ENCODE peak calls at places on chromosomes 4 and X, in four cellular contexts. S is activated naive CD4-positive, alpha-beta T cell treated with anti-CD3 and anti-CD28 coated beads for 36 hours; X is foreskin keratinocyte; R is left cardiac atrium. H is an unnamed sample.

GRCh38 chr4:102227388-102227787 is 117.9 kb downstream of the SLC39A8 start:
- DNase-seq in S (no peak), X (no peak), R (no peak), H (no peak)

GRCh38 chrX:12819231-12819630 is 28.0 kb downstream of the PRPS2 start:
- DNase-seq in S (no peak), X (peak), R (no peak), H (no peak)

GRCh38 chrX:101803451-101803850 is 128.4 kb downstream of the ZMAT1 start:
- DNase-seq in S (no peak), X (no peak), R (no peak), H (no peak)

GRCh38 chr4:78056265-78057129 is 626 bp upstream of the FRAS1 start:
- DNase-seq in S (peak), X (peak), R (peak), H (peak)

GRCh38 chr4:139828966-139829662 is 163.5 kb downstream of the MGST2 start:
- DNase-seq in S (no peak), X (no peak), R (no peak), H (no peak)

GRCh38 chrX:10199212-10199611 is 42.4 kb downstream of the CLCN4 start:
- DNase-seq in S (no peak), X (no peak), R (peak), H (no peak)

GRCh38 chr4:122453384-122454000 is 3.0 kb downstream of the IL2 start:
- DNase-seq in S (no peak), X (no peak), R (no peak), H (no peak)

GRCh38 chrX:44946771-44947170 is 73.8 kb downstream of the KDM6A start:
- DNase-seq in S (no peak), X (no peak), R (no peak), H (no peak)

GRCh38 chrX:41922125-41922521 is 1.2 kb downstream of the CASK start:
- DNase-seq in S (peak), X (no peak), R (no peak), H (no peak)

GRCh38 chrX:141903400-141904155 is at the start of gene MAGEC1:
- DNase-seq in S (no peak), X (no peak), R (no peak), H (no peak)

GRCh38 chr4:81757706-81758105 is 286.0 kb upstream of the RASGEF1B start:
- DNase-seq in S (no peak), X (no peak), R (peak), H (no peak)

GRCh38 chr4:98000940-98001339 is 142.3 kb downstream of the STPG2 start:
- DNase-seq in S (no peak), X (no peak), R (no peak), H (no peak)

GRCh38 chrX:110992611-110993010 is 103.4 kb upstream of the PAK3 start:
- DNase-seq in S (peak), X (no peak), R (no peak), H (no peak)

GRCh38 chr4:175509320-175509719 is 302.7 kb downstream of the GPM6A start:
- DNase-seq in S (no peak), X (no peak), R (no peak), H (no peak)

GRCh38 chrX:11541510-11541909 is 124.2 kb downstream of the ARHGAP6 start:
- DNase-seq in S (no peak), X (no peak), R (no peak), H (no peak)

GRCh38 chrX:127037179-127037578 is 217.7 kb downstream of the PRR32 start:
- DNase-seq in S (no peak), X (no peak), R (no peak), H (no peak)

GRCh38 chr4:118279920-118280432 is 72.8 kb downstream of the PRSS12 start:
- DNase-seq in S (no peak), X (no peak), R (no peak), H (no peak)

GRCh38 chr4:168699224-168699878 is 202.5 kb downstream of the PALLD start:
- DNase-seq in S (no peak), X (no peak), R (no peak), H (no peak)

GRCh38 chrX:23952984-23953907 is 45.4 kb downstream of the CXorf58 start:
- DNase-seq in S (peak), X (no peak), R (no peak), H (no peak)

GRCh38 chr4:182944484-182945227 is 27.5 kb upstream of the DCTD start:
- DNase-seq in S (no peak), X (no peak), R (no peak), H (no peak)

H was measured in nucleus accumbens.